ENCODE peak calls at places on chromosomes 5 and 9, in seven cellular contexts. One of them, this sample, is unnamed.

GRCh38 chr5:147547730-147548129 is 37.9 kb upstream of the DPYSL3 start:
- DNase-seq in mesothelial cell of epicardium: no peak
- DNase-seq in left ventricle myocardium inferior: no peak
- DNase-seq in NCI-H1436 treated with DMSO at 0.1 percent for 48 hours: no peak
- DNase-seq in small intestine: no peak
- DNase-seq in frontal cortex: no peak
- DNase-seq in posterior vena cava: no peak
- DNase-seq in this sample: peak; percentile 42

GRCh38 chr5:39428639-39429038 is 3.9 kb upstream of the DAB2 start:
- DNase-seq in mesothelial cell of epicardium: no peak
- DNase-seq in left ventricle myocardium inferior: no peak
- DNase-seq in NCI-H1436 treated with DMSO at 0.1 percent for 48 hours: no peak
- DNase-seq in small intestine: no peak
- DNase-seq in frontal cortex: no peak
- DNase-seq in posterior vena cava: peak; percentile 63
- DNase-seq in this sample: no peak

GRCh38 chr5:9437741-9438240 is 108.1 kb downstream of the SEMA5A start:
- DNase-seq in mesothelial cell of epicardium: no peak
- DNase-seq in left ventricle myocardium inferior: no peak
- DNase-seq in NCI-H1436 treated with DMSO at 0.1 percent for 48 hours: no peak
- DNase-seq in small intestine: no peak
- DNase-seq in frontal cortex: no peak
- DNase-seq in posterior vena cava: no peak
- DNase-seq in this sample: no peak

GRCh38 chr5:173825215-173825865 is 62.8 kb upstream of the CPEB4 start:
- DNase-seq in mesothelial cell of epicardium: peak; percentile 40
- DNase-seq in left ventricle myocardium inferior: no peak
- DNase-seq in NCI-H1436 treated with DMSO at 0.1 percent for 48 hours: no peak
- DNase-seq in small intestine: no peak
- DNase-seq in frontal cortex: no peak
- DNase-seq in posterior vena cava: no peak
- DNase-seq in this sample: no peak

GRCh38 chr9:113644321-113644720 is 180.8 kb downstream of the RGS3 start:
- DNase-seq in mesothelial cell of epicardium: no peak
- DNase-seq in left ventricle myocardium inferior: no peak
- DNase-seq in NCI-H1436 treated with DMSO at 0.1 percent for 48 hours: no peak
- DNase-seq in small intestine: no peak
- DNase-seq in frontal cortex: no peak
- DNase-seq in posterior vena cava: no peak
- DNase-seq in this sample: no peak

GRCh38 chr9:26112724-26113123 is 434.5 kb upstream of the TUSC1 start:
- DNase-seq in mesothelial cell of epicardium: no peak
- DNase-seq in left ventricle myocardium inferior: no peak
- DNase-seq in NCI-H1436 treated with DMSO at 0.1 percent for 48 hours: no peak
- DNase-seq in small intestine: no peak
- DNase-seq in frontal cortex: no peak
- DNase-seq in posterior vena cava: no peak
- DNase-seq in this sample: no peak

GRCh38 chr9:110125207-110125751 is 82.7 kb downstream of the C9orf152 start:
- DNase-seq in mesothelial cell of epicardium: peak; percentile 57
- DNase-seq in left ventricle myocardium inferior: peak; percentile 86
- DNase-seq in NCI-H1436 treated with DMSO at 0.1 percent for 48 hours: no peak
- DNase-seq in small intestine: peak; percentile 97
- DNase-seq in frontal cortex: peak; percentile 44
- DNase-seq in posterior vena cava: peak; percentile 97
- DNase-seq in this sample: peak; percentile 89

GRCh38 chr9:76704601-76705204 is 59.5 kb upstream of the PCA3 start:
- DNase-seq in mesothelial cell of epicardium: no peak
- DNase-seq in left ventricle myocardium inferior: no peak
- DNase-seq in NCI-H1436 treated with DMSO at 0.1 percent for 48 hours: no peak
- DNase-seq in small intestine: peak; percentile 79
- DNase-seq in frontal cortex: peak; percentile 52
- DNase-seq in posterior vena cava: no peak
- DNase-seq in this sample: no peak

GRCh38 chr9:130301483-130302286 is 36.1 kb downstream of the HMCN2 start:
- DNase-seq in mesothelial cell of epicardium: no peak
- DNase-seq in left ventricle myocardium inferior: peak; percentile 84
- DNase-seq in NCI-H1436 treated with DMSO at 0.1 percent for 48 hours: no peak
- DNase-seq in small intestine: no peak
- DNase-seq in frontal cortex: no peak
- DNase-seq in posterior vena cava: peak; percentile 96
- DNase-seq in this sample: no peak

GRCh38 chr5:72658767-72659540 is 151.7 kb upstream of the ZNF366 start:
- DNase-seq in mesothelial cell of epicardium: no peak
- DNase-seq in left ventricle myocardium inferior: no peak
- DNase-seq in NCI-H1436 treated with DMSO at 0.1 percent for 48 hours: no peak
- DNase-seq in small intestine: no peak
- DNase-seq in frontal cortex: no peak
- DNase-seq in posterior vena cava: no peak
- DNase-seq in this sample: no peak

GRCh38 chr9:108859459-108860114 is 2.5 kb upstream of the ACTL7A start:
- DNase-seq in mesothelial cell of epicardium: no peak
- DNase-seq in left ventricle myocardium inferior: no peak
- DNase-seq in NCI-H1436 treated with DMSO at 0.1 percent for 48 hours: no peak
- DNase-seq in small intestine: no peak
- DNase-seq in frontal cortex: no peak
- DNase-seq in posterior vena cava: no peak
- DNase-seq in this sample: no peak

GRCh38 chr9:101399641-101399965 is 952 bp downstream of the ZNF189 start:
- DNase-seq in mesothelial cell of epicardium: no peak
- DNase-seq in left ventricle myocardium inferior: no peak
- DNase-seq in NCI-H1436 treated with DMSO at 0.1 percent for 48 hours: no peak
- DNase-seq in small intestine: no peak
- DNase-seq in frontal cortex: no peak
- DNase-seq in posterior vena cava: no peak
- DNase-seq in this sample: no peak